ENCODE peak calls at places on chromosomes 5 and 9, in eight cellular contexts. One of them, this sample, is unnamed.

GRCh38 chr9:132244582-132245455 is 83.0 kb downstream of the NTNG2 start:
- DNase-seq in CD4-positive, alpha-beta memory T cell: no peak
- DNase-seq in effector memory CD4-positive, alpha-beta T cell: no peak
- DNase-seq in CD8-positive, alpha-beta T cell: no peak
- DNase-seq in Peyer's patch: no peak
- DNase-seq in activated CD4-positive, alpha-beta T cell treated with anti-CD3 and anti-CD28 coated beads for 48 hours: no peak
- DNase-seq in activated T-cell treated with anti-CD3 and anti-CD28 coated beads for 1 hour: no peak
- DNase-seq in astrocyte of the spinal cord: no peak
- DNase-seq in this sample: no peak

GRCh38 chr5:138724470-138725146 is 28.6 kb upstream of the CTNNA1 start:
- DNase-seq in CD4-positive, alpha-beta memory T cell: no peak
- DNase-seq in effector memory CD4-positive, alpha-beta T cell: no peak
- DNase-seq in CD8-positive, alpha-beta T cell: no peak
- DNase-seq in Peyer's patch: no peak
- DNase-seq in activated CD4-positive, alpha-beta T cell treated with anti-CD3 and anti-CD28 coated beads for 48 hours: no peak
- DNase-seq in activated T-cell treated with anti-CD3 and anti-CD28 coated beads for 1 hour: no peak
- DNase-seq in astrocyte of the spinal cord: no peak
- DNase-seq in this sample: no peak

GRCh38 chr5:39080597-39081204 is 6.5 kb upstream of the RICTOR start:
- DNase-seq in CD4-positive, alpha-beta memory T cell: no peak
- DNase-seq in effector memory CD4-positive, alpha-beta T cell: no peak
- DNase-seq in CD8-positive, alpha-beta T cell: no peak
- DNase-seq in Peyer's patch: peak
- DNase-seq in activated CD4-positive, alpha-beta T cell treated with anti-CD3 and anti-CD28 coated beads for 48 hours: peak
- DNase-seq in activated T-cell treated with anti-CD3 and anti-CD28 coated beads for 1 hour: no peak
- DNase-seq in astrocyte of the spinal cord: peak
- DNase-seq in this sample: peak

GRCh38 chr9:22005700-22006605 is 3.2 kb downstream of the CDKN2B start:
- DNase-seq in CD4-positive, alpha-beta memory T cell: no peak
- DNase-seq in effector memory CD4-positive, alpha-beta T cell: no peak
- DNase-seq in CD8-positive, alpha-beta T cell: no peak
- DNase-seq in Peyer's patch: no peak
- DNase-seq in activated CD4-positive, alpha-beta T cell treated with anti-CD3 and anti-CD28 coated beads for 48 hours: no peak
- DNase-seq in activated T-cell treated with anti-CD3 and anti-CD28 coated beads for 1 hour: no peak
- DNase-seq in astrocyte of the spinal cord: peak
- DNase-seq in this sample: peak

GRCh38 chr5:73911761-73912393 is 285.9 kb downstream of the ARHGEF28 start:
- DNase-seq in CD4-positive, alpha-beta memory T cell: no peak
- DNase-seq in effector memory CD4-positive, alpha-beta T cell: no peak
- DNase-seq in CD8-positive, alpha-beta T cell: no peak
- DNase-seq in Peyer's patch: no peak
- DNase-seq in activated CD4-positive, alpha-beta T cell treated with anti-CD3 and anti-CD28 coated beads for 48 hours: no peak
- DNase-seq in activated T-cell treated with anti-CD3 and anti-CD28 coated beads for 1 hour: no peak
- DNase-seq in astrocyte of the spinal cord: peak
- DNase-seq in this sample: peak

GRCh38 chr9:130905125-130905901 is 8.7 kb upstream of the QRFP start:
- DNase-seq in CD4-positive, alpha-beta memory T cell: no peak
- DNase-seq in effector memory CD4-positive, alpha-beta T cell: no peak
- DNase-seq in CD8-positive, alpha-beta T cell: peak
- DNase-seq in Peyer's patch: no peak
- DNase-seq in activated CD4-positive, alpha-beta T cell treated with anti-CD3 and anti-CD28 coated beads for 48 hours: no peak
- DNase-seq in activated T-cell treated with anti-CD3 and anti-CD28 coated beads for 1 hour: no peak
- DNase-seq in astrocyte of the spinal cord: no peak
- DNase-seq in this sample: no peak

GRCh38 chr5:34622046-34622435 is 34.1 kb upstream of the RAI14 start:
- DNase-seq in CD4-positive, alpha-beta memory T cell: no peak
- DNase-seq in effector memory CD4-positive, alpha-beta T cell: no peak
- DNase-seq in CD8-positive, alpha-beta T cell: no peak
- DNase-seq in Peyer's patch: no peak
- DNase-seq in activated CD4-positive, alpha-beta T cell treated with anti-CD3 and anti-CD28 coated beads for 48 hours: no peak
- DNase-seq in activated T-cell treated with anti-CD3 and anti-CD28 coated beads for 1 hour: no peak
- DNase-seq in astrocyte of the spinal cord: peak
- DNase-seq in this sample: peak

GRCh38 chr5:77718934-77719610 is 57.1 kb downstream of the TBCA start:
- DNase-seq in CD4-positive, alpha-beta memory T cell: peak
- DNase-seq in effector memory CD4-positive, alpha-beta T cell: no peak
- DNase-seq in CD8-positive, alpha-beta T cell: no peak
- DNase-seq in Peyer's patch: no peak
- DNase-seq in activated CD4-positive, alpha-beta T cell treated with anti-CD3 and anti-CD28 coated beads for 48 hours: no peak
- DNase-seq in activated T-cell treated with anti-CD3 and anti-CD28 coated beads for 1 hour: no peak
- DNase-seq in astrocyte of the spinal cord: no peak
- DNase-seq in this sample: no peak

GRCh38 chr9:130244548-130245165 is 20.9 kb upstream of the HMCN2 start:
- DNase-seq in CD4-positive, alpha-beta memory T cell: no peak
- DNase-seq in effector memory CD4-positive, alpha-beta T cell: no peak
- DNase-seq in CD8-positive, alpha-beta T cell: no peak
- DNase-seq in Peyer's patch: no peak
- DNase-seq in activated CD4-positive, alpha-beta T cell treated with anti-CD3 and anti-CD28 coated beads for 48 hours: no peak
- DNase-seq in activated T-cell treated with anti-CD3 and anti-CD28 coated beads for 1 hour: no peak
- DNase-seq in astrocyte of the spinal cord: no peak
- DNase-seq in this sample: no peak

GRCh38 chr9:69420611-69421270 is 95.7 kb downstream of the ENTREP1 start:
- DNase-seq in CD4-positive, alpha-beta memory T cell: no peak
- DNase-seq in effector memory CD4-positive, alpha-beta T cell: no peak
- DNase-seq in CD8-positive, alpha-beta T cell: no peak
- DNase-seq in Peyer's patch: no peak
- DNase-seq in activated CD4-positive, alpha-beta T cell treated with anti-CD3 and anti-CD28 coated beads for 48 hours: peak
- DNase-seq in activated T-cell treated with anti-CD3 and anti-CD28 coated beads for 1 hour: no peak
- DNase-seq in astrocyte of the spinal cord: no peak
- DNase-seq in this sample: no peak

GRCh38 chr9:85024374-85024773 is 354.8 kb downstream of the NTRK2 start:
- DNase-seq in CD4-positive, alpha-beta memory T cell: no peak
- DNase-seq in effector memory CD4-positive, alpha-beta T cell: no peak
- DNase-seq in CD8-positive, alpha-beta T cell: no peak
- DNase-seq in Peyer's patch: no peak
- DNase-seq in activated CD4-positive, alpha-beta T cell treated with anti-CD3 and anti-CD28 coated beads for 48 hours: no peak
- DNase-seq in activated T-cell treated with anti-CD3 and anti-CD28 coated beads for 1 hour: no peak
- DNase-seq in astrocyte of the spinal cord: no peak
- DNase-seq in this sample: no peak

GRCh38 chr5:179549973-179550510 is 312 bp upstream of the RUFY1 start:
- DNase-seq in CD4-positive, alpha-beta memory T cell: no peak
- DNase-seq in effector memory CD4-positive, alpha-beta T cell: peak
- DNase-seq in CD8-positive, alpha-beta T cell: peak
- DNase-seq in Peyer's patch: no peak
- DNase-seq in activated CD4-positive, alpha-beta T cell treated with anti-CD3 and anti-CD28 coated beads for 48 hours: peak
- DNase-seq in activated T-cell treated with anti-CD3 and anti-CD28 coated beads for 1 hour: no peak
- DNase-seq in astrocyte of the spinal cord: peak
- DNase-seq in this sample: peak

GRCh38 chr5:101977729-101978345 is 318.2 kb downstream of the SLCO4C1 start:
- DNase-seq in CD4-positive, alpha-beta memory T cell: no peak
- DNase-seq in effector memory CD4-positive, alpha-beta T cell: no peak
- DNase-seq in CD8-positive, alpha-beta T cell: no peak
- DNase-seq in Peyer's patch: no peak
- DNase-seq in activated CD4-positive, alpha-beta T cell treated with anti-CD3 and anti-CD28 coated beads for 48 hours: no peak
- DNase-seq in activated T-cell treated with anti-CD3 and anti-CD28 coated beads for 1 hour: no peak
- DNase-seq in astrocyte of the spinal cord: peak
- DNase-seq in this sample: peak

GRCh38 chr9:98808411-98808815 is 943 bp downstream of the GALNT12 start:
- DNase-seq in CD4-positive, alpha-beta memory T cell: no peak
- DNase-seq in effector memory CD4-positive, alpha-beta T cell: no peak
- DNase-seq in CD8-positive, alpha-beta T cell: no peak
- DNase-seq in Peyer's patch: peak
- DNase-seq in activated CD4-positive, alpha-beta T cell treated with anti-CD3 and anti-CD28 coated beads for 48 hours: no peak
- DNase-seq in activated T-cell treated with anti-CD3 and anti-CD28 coated beads for 1 hour: no peak
- DNase-seq in astrocyte of the spinal cord: no peak
- DNase-seq in this sample: no peak

GRCh38 chr9:121559183-121559582 is 59.5 kb upstream of the GGTA1 start:
- DNase-seq in CD4-positive, alpha-beta memory T cell: no peak
- DNase-seq in effector memory CD4-positive, alpha-beta T cell: no peak
- DNase-seq in CD8-positive, alpha-beta T cell: no peak
- DNase-seq in Peyer's patch: no peak
- DNase-seq in activated CD4-positive, alpha-beta T cell treated with anti-CD3 and anti-CD28 coated beads for 48 hours: no peak
- DNase-seq in activated T-cell treated with anti-CD3 and anti-CD28 coated beads for 1 hour: no peak
- DNase-seq in astrocyte of the spinal cord: peak
- DNase-seq in this sample: no peak

GRCh38 chr9:120900821-120901220 is 23.8 kb upstream of the PHF19 start:
- DNase-seq in CD4-positive, alpha-beta memory T cell: no peak
- DNase-seq in effector memory CD4-positive, alpha-beta T cell: no peak
- DNase-seq in CD8-positive, alpha-beta T cell: no peak
- DNase-seq in Peyer's patch: no peak
- DNase-seq in activated CD4-positive, alpha-beta T cell treated with anti-CD3 and anti-CD28 coated beads for 48 hours: no peak
- DNase-seq in activated T-cell treated with anti-CD3 and anti-CD28 coated beads for 1 hour: peak
- DNase-seq in astrocyte of the spinal cord: no peak
- DNase-seq in this sample: no peak

GRCh38 chr5:172245823-172246222 is 37.7 kb downstream of the UBTD2 start:
- DNase-seq in CD4-positive, alpha-beta memory T cell: no peak
- DNase-seq in effector memory CD4-positive, alpha-beta T cell: no peak
- DNase-seq in CD8-positive, alpha-beta T cell: no peak
- DNase-seq in Peyer's patch: no peak
- DNase-seq in activated CD4-positive, alpha-beta T cell treated with anti-CD3 and anti-CD28 coated beads for 48 hours: no peak
- DNase-seq in activated T-cell treated with anti-CD3 and anti-CD28 coated beads for 1 hour: no peak
- DNase-seq in astrocyte of the spinal cord: no peak
- DNase-seq in this sample: peak

GRCh38 chr9:3434594-3434993 is 91.2 kb downstream of the RFX3 start:
- DNase-seq in CD4-positive, alpha-beta memory T cell: no peak
- DNase-seq in effector memory CD4-positive, alpha-beta T cell: no peak
- DNase-seq in CD8-positive, alpha-beta T cell: no peak
- DNase-seq in Peyer's patch: no peak
- DNase-seq in activated CD4-positive, alpha-beta T cell treated with anti-CD3 and anti-CD28 coated beads for 48 hours: no peak
- DNase-seq in activated T-cell treated with anti-CD3 and anti-CD28 coated beads for 1 hour: no peak
- DNase-seq in astrocyte of the spinal cord: no peak
- DNase-seq in this sample: peak

GRCh38 chr5:69042915-69043795 is 50.7 kb upstream of the SLC30A5 start:
- DNase-seq in CD4-positive, alpha-beta memory T cell: peak
- DNase-seq in effector memory CD4-positive, alpha-beta T cell: peak
- DNase-seq in CD8-positive, alpha-beta T cell: peak
- DNase-seq in Peyer's patch: peak
- DNase-seq in activated CD4-positive, alpha-beta T cell treated with anti-CD3 and anti-CD28 coated beads for 48 hours: peak
- DNase-seq in activated T-cell treated with anti-CD3 and anti-CD28 coated beads for 1 hour: peak
- DNase-seq in astrocyte of the spinal cord: peak
- DNase-seq in this sample: peak

GRCh38 chr5:168313596-168314204 is 22.3 kb downstream of the WWC1 start:
- DNase-seq in CD4-positive, alpha-beta memory T cell: no peak
- DNase-seq in effector memory CD4-positive, alpha-beta T cell: no peak
- DNase-seq in CD8-positive, alpha-beta T cell: no peak
- DNase-seq in Peyer's patch: peak
- DNase-seq in activated CD4-positive, alpha-beta T cell treated with anti-CD3 and anti-CD28 coated beads for 48 hours: no peak
- DNase-seq in activated T-cell treated with anti-CD3 and anti-CD28 coated beads for 1 hour: no peak
- DNase-seq in astrocyte of the spinal cord: no peak
- DNase-seq in this sample: no peak